ENCODE peak calls at places on chromosomes 13 and 19, in ten cellular contexts. One of them, this sample, is unnamed.

GRCh38 chr19:1568320-1569019 is at the start of gene MEX3D:
- DNase-seq in AG20443: peak
- DNase-seq in effector CD4-positive, alpha-beta T cell: peak
- DNase-seq in kidney epithelial cell: no peak
- DNase-seq in activated gamma-delta T cell treated with anti-CD3 and anti-CD28 coated beads, Interleukin-2, amount 50 U/mL, for 16 hours: peak
- DNase-seq in naive B cell: peak
- DNase-seq in BJ: no peak
- DNase-seq in psoas muscle: peak
- DNase-seq in PC-3: peak
- DNase-seq in NCI-H1092: peak
- DNase-seq in this sample: no peak

GRCh38 chr19:41226053-41226873 is 7.2 kb downstream of the AXL start:
- DNase-seq in activated gamma-delta T cell treated with anti-CD3 and anti-CD28 coated beads, Interleukin-2, amount 50 U/mL, for 16 hours: no peak
- DNase-seq in psoas muscle: peak
- DNase-seq in NCI-H1092: no peak
- DNase-seq in PC-3: peak
- DNase-seq in AG20443: peak
- DNase-seq in naive B cell: no peak
- DNase-seq in effector CD4-positive, alpha-beta T cell: peak
- DNase-seq in BJ: peak
- DNase-seq in kidney epithelial cell: no peak
- DNase-seq in this sample: no peak

GRCh38 chr13:106104281-106104901 is 431.1 kb downstream of the EFNB2 start:
- DNase-seq in kidney epithelial cell: peak
- DNase-seq in psoas muscle: no peak
- DNase-seq in NCI-H1092: no peak
- DNase-seq in effector CD4-positive, alpha-beta T cell: no peak
- DNase-seq in naive B cell: no peak
- DNase-seq in BJ: peak
- DNase-seq in PC-3: peak
- DNase-seq in activated gamma-delta T cell treated with anti-CD3 and anti-CD28 coated beads, Interleukin-2, amount 50 U/mL, for 16 hours: no peak
- DNase-seq in AG20443: peak
- DNase-seq in this sample: no peak

GRCh38 chr13:72884111-72884510 is 102.2 kb downstream of the PIBF1 start:
- DNase-seq in BJ: no peak
- DNase-seq in PC-3: no peak
- DNase-seq in kidney epithelial cell: no peak
- DNase-seq in NCI-H1092: no peak
- DNase-seq in naive B cell: no peak
- DNase-seq in effector CD4-positive, alpha-beta T cell: no peak
- DNase-seq in psoas muscle: no peak
- DNase-seq in AG20443: no peak
- DNase-seq in activated gamma-delta T cell treated with anti-CD3 and anti-CD28 coated beads, Interleukin-2, amount 50 U/mL, for 16 hours: no peak
- DNase-seq in this sample: no peak

GRCh38 chr13:21541271-21541670 is 62.7 kb downstream of the MICU2 start:
- DNase-seq in activated gamma-delta T cell treated with anti-CD3 and anti-CD28 coated beads, Interleukin-2, amount 50 U/mL, for 16 hours: no peak
- DNase-seq in psoas muscle: no peak
- DNase-seq in effector CD4-positive, alpha-beta T cell: no peak
- DNase-seq in AG20443: no peak
- DNase-seq in NCI-H1092: no peak
- DNase-seq in kidney epithelial cell: no peak
- DNase-seq in PC-3: peak
- DNase-seq in naive B cell: no peak
- DNase-seq in BJ: no peak
- DNase-seq in this sample: no peak

GRCh38 chr13:51913421-51914136 is 51.8 kb downstream of the CCDC70 start:
- DNase-seq in PC-3: no peak
- DNase-seq in activated gamma-delta T cell treated with anti-CD3 and anti-CD28 coated beads, Interleukin-2, amount 50 U/mL, for 16 hours: no peak
- DNase-seq in effector CD4-positive, alpha-beta T cell: no peak
- DNase-seq in AG20443: no peak
- DNase-seq in NCI-H1092: no peak
- DNase-seq in psoas muscle: no peak
- DNase-seq in naive B cell: no peak
- DNase-seq in BJ: no peak
- DNase-seq in kidney epithelial cell: no peak
- DNase-seq in this sample: no peak

GRCh38 chr13:38697628-38698333 is 10.9 kb downstream of the FREM2 start:
- DNase-seq in naive B cell: no peak
- DNase-seq in kidney epithelial cell: no peak
- DNase-seq in activated gamma-delta T cell treated with anti-CD3 and anti-CD28 coated beads, Interleukin-2, amount 50 U/mL, for 16 hours: no peak
- DNase-seq in PC-3: peak
- DNase-seq in AG20443: no peak
- DNase-seq in NCI-H1092: no peak
- DNase-seq in effector CD4-positive, alpha-beta T cell: no peak
- DNase-seq in BJ: no peak
- DNase-seq in psoas muscle: no peak
- DNase-seq in this sample: no peak

GRCh38 chr13:76512676-76513277 is 373.4 kb downstream of the KCTD12 start:
- DNase-seq in BJ: peak
- DNase-seq in AG20443: peak
- DNase-seq in effector CD4-positive, alpha-beta T cell: no peak
- DNase-seq in activated gamma-delta T cell treated with anti-CD3 and anti-CD28 coated beads, Interleukin-2, amount 50 U/mL, for 16 hours: no peak
- DNase-seq in kidney epithelial cell: peak
- DNase-seq in naive B cell: no peak
- DNase-seq in NCI-H1092: peak
- DNase-seq in psoas muscle: no peak
- DNase-seq in PC-3: peak
- DNase-seq in this sample: no peak

GRCh38 chr13:34731486-34731885 is 210.6 kb upstream of the NBEA start:
- DNase-seq in BJ: no peak
- DNase-seq in PC-3: no peak
- DNase-seq in AG20443: no peak
- DNase-seq in naive B cell: no peak
- DNase-seq in psoas muscle: no peak
- DNase-seq in effector CD4-positive, alpha-beta T cell: no peak
- DNase-seq in NCI-H1092: no peak
- DNase-seq in activated gamma-delta T cell treated with anti-CD3 and anti-CD28 coated beads, Interleukin-2, amount 50 U/mL, for 16 hours: no peak
- DNase-seq in kidney epithelial cell: no peak
- DNase-seq in this sample: no peak

GRCh38 chr13:48656621-48657020 is 2.9 kb downstream of the CYSLTR2 start:
- DNase-seq in BJ: no peak
- DNase-seq in effector CD4-positive, alpha-beta T cell: no peak
- DNase-seq in naive B cell: no peak
- DNase-seq in psoas muscle: no peak
- DNase-seq in PC-3: no peak
- DNase-seq in NCI-H1092: no peak
- DNase-seq in AG20443: no peak
- DNase-seq in kidney epithelial cell: no peak
- DNase-seq in activated gamma-delta T cell treated with anti-CD3 and anti-CD28 coated beads, Interleukin-2, amount 50 U/mL, for 16 hours: no peak
- DNase-seq in this sample: peak

GRCh38 chr19:11168568-11168967 is 13.0 kb upstream of the SPC24 start:
- DNase-seq in activated gamma-delta T cell treated with anti-CD3 and anti-CD28 coated beads, Interleukin-2, amount 50 U/mL, for 16 hours: no peak
- DNase-seq in naive B cell: no peak
- DNase-seq in psoas muscle: no peak
- DNase-seq in NCI-H1092: no peak
- DNase-seq in AG20443: peak
- DNase-seq in PC-3: peak
- DNase-seq in kidney epithelial cell: peak
- DNase-seq in effector CD4-positive, alpha-beta T cell: no peak
- DNase-seq in BJ: peak
- DNase-seq in this sample: no peak

GRCh38 chr13:21243843-21244184 is 67.4 kb downstream of the MRPL57 start:
- DNase-seq in effector CD4-positive, alpha-beta T cell: no peak
- DNase-seq in psoas muscle: no peak
- DNase-seq in AG20443: no peak
- DNase-seq in NCI-H1092: no peak
- DNase-seq in BJ: no peak
- DNase-seq in activated gamma-delta T cell treated with anti-CD3 and anti-CD28 coated beads, Interleukin-2, amount 50 U/mL, for 16 hours: no peak
- DNase-seq in PC-3: no peak
- DNase-seq in naive B cell: no peak
- DNase-seq in kidney epithelial cell: no peak
- DNase-seq in this sample: no peak

GRCh38 chr19:56477429-56478338 is 539 bp upstream of the ZNF667 start:
- DNase-seq in kidney epithelial cell: peak
- DNase-seq in NCI-H1092: peak
- DNase-seq in BJ: peak
- DNase-seq in AG20443: peak
- DNase-seq in activated gamma-delta T cell treated with anti-CD3 and anti-CD28 coated beads, Interleukin-2, amount 50 U/mL, for 16 hours: peak
- DNase-seq in effector CD4-positive, alpha-beta T cell: no peak
- DNase-seq in PC-3: peak
- DNase-seq in naive B cell: peak
- DNase-seq in psoas muscle: peak
- DNase-seq in this sample: peak

GRCh38 chr19:28737021-28737525 is 475.9 kb downstream of the UQCRFS1 start:
- DNase-seq in AG20443: peak
- DNase-seq in NCI-H1092: peak
- DNase-seq in PC-3: peak
- DNase-seq in BJ: peak
- DNase-seq in activated gamma-delta T cell treated with anti-CD3 and anti-CD28 coated beads, Interleukin-2, amount 50 U/mL, for 16 hours: no peak
- DNase-seq in kidney epithelial cell: no peak
- DNase-seq in effector CD4-positive, alpha-beta T cell: no peak
- DNase-seq in naive B cell: no peak
- DNase-seq in psoas muscle: no peak
- DNase-seq in this sample: peak

GRCh38 chr19:31974941-31975340 is 370.5 kb upstream of the ZNF507 start:
- DNase-seq in psoas muscle: no peak
- DNase-seq in PC-3: no peak
- DNase-seq in AG20443: no peak
- DNase-seq in activated gamma-delta T cell treated with anti-CD3 and anti-CD28 coated beads, Interleukin-2, amount 50 U/mL, for 16 hours: no peak
- DNase-seq in NCI-H1092: no peak
- DNase-seq in naive B cell: no peak
- DNase-seq in BJ: no peak
- DNase-seq in effector CD4-positive, alpha-beta T cell: no peak
- DNase-seq in kidney epithelial cell: no peak
- DNase-seq in this sample: no peak

This sample was measured in GF-D8.